ENCODE peak calls at places on chromosomes 6 and 20, in nine cellular contexts. B, U, G, N, S, K, D, P and W are unnamed samples.

GRCh38 chr6:1622851-1623768 is 13.4 kb downstream of the FOXC1 start:
- DNase-seq in B (no peak), U (no peak), G (no peak), N (no peak), S (no peak), K (no peak), D (no peak), P (no peak), W (no peak)

GRCh38 chr20:10848810-10849370 is 175.1 kb upstream of the JAG1 start:
- DNase-seq in B (peak), U (no peak), G (peak), N (peak), S (no peak), K (peak), D (no peak), P (peak), W (no peak)

GRCh38 chr20:34403908-34404307 is 40.8 kb downstream of the ITCH start:
- DNase-seq in B (no peak), U (no peak), G (no peak), N (no peak), S (no peak), K (no peak), D (peak), P (no peak), W (no peak)

GRCh38 chr20:61451009-61451408 is 198.9 kb downstream of the CDH4 start:
- DNase-seq in B (no peak), U (no peak), G (no peak), N (no peak), S (no peak), K (no peak), D (no peak), P (no peak), W (no peak)

GRCh38 chr20:50562262-50562701 is 52.1 kb downstream of the PTPN1 start:
- DNase-seq in B (no peak), U (no peak), G (no peak), N (no peak), S (no peak), K (no peak), D (no peak), P (no peak), W (no peak)

GRCh38 chr6:106694343-106694742 is 65.0 kb downstream of the QRSL1 start:
- DNase-seq in B (no peak), U (no peak), G (no peak), N (no peak), S (no peak), K (no peak), D (no peak), P (no peak), W (no peak)

GRCh38 chr20:3706774-3707507 is 5.5 kb downstream of the SIGLEC1 start:
- DNase-seq in B (peak), U (no peak), G (no peak), N (no peak), S (no peak), K (no peak), D (no peak), P (no peak), W (no peak)

GRCh38 chr6:143092768-143093167 is 32.1 kb downstream of the AIG1 start:
- DNase-seq in B (no peak), U (no peak), G (no peak), N (no peak), S (no peak), K (no peak), D (no peak), P (no peak), W (no peak)

GRCh38 chr6:68880050-68880449 is 245.0 kb downstream of the ADGRB3 start:
- DNase-seq in B (no peak), U (no peak), G (no peak), N (no peak), S (no peak), K (no peak), D (no peak), P (no peak), W (no peak)

GRCh38 chr6:32244946-32245398 is 21.1 kb upstream of the NOTCH4 start:
- DNase-seq in B (peak), U (peak), G (peak), N (peak), S (peak), K (peak), D (peak), P (peak), W (no peak)

GRCh38 chr6:132404736-132405135 is 3.5 kb upstream of the MOXD1 start:
- DNase-seq in B (no peak), U (no peak), G (no peak), N (no peak), S (no peak), K (no peak), D (no peak), P (no peak), W (no peak)

GRCh38 chr6:134000443-134000842 is 47.4 kb downstream of the TBPL1 start:
- DNase-seq in B (no peak), U (no peak), G (no peak), N (no peak), S (no peak), K (no peak), D (no peak), P (no peak), W (no peak)

GRCh38 chr6:137518584-137518983 is 24.4 kb upstream of the OLIG3 start:
- DNase-seq in B (no peak), U (no peak), G (no peak), N (no peak), S (no peak), K (no peak), D (no peak), P (no peak), W (no peak)

GRCh38 chr20:32336918-32337347 is 21.2 kb upstream of the ASXL1 start:
- DNase-seq in B (no peak), U (no peak), G (peak), N (no peak), S (no peak), K (no peak), D (no peak), P (peak), W (no peak)

GRCh38 chr6:150072201-150072600 is 3.3 kb upstream of the ULBP3 start:
- DNase-seq in B (peak), U (peak), G (peak), N (peak), S (peak), K (no peak), D (no peak), P (no peak), W (no peak)

GRCh38 chr6:35494161-35494563 is 2.7 kb downstream of the TEAD3 start:
- DNase-seq in B (no peak), U (no peak), G (no peak), N (no peak), S (no peak), K (no peak), D (no peak), P (peak), W (no peak)

GRCh38 chr20:53917145-53918009 is 153.0 kb downstream of the BCAS1 start:
- DNase-seq in B (peak), U (peak), G (no peak), N (no peak), S (peak), K (peak), D (no peak), P (peak), W (no peak)

GRCh38 chr20:53916173-53916512 is 154.3 kb downstream of the BCAS1 start:
- DNase-seq in B (no peak), U (no peak), G (no peak), N (no peak), S (no peak), K (no peak), D (no peak), P (no peak), W (no peak)

GRCh38 chr20:53914091-53914860 is 156.1 kb downstream of the BCAS1 start:
- DNase-seq in B (peak), U (no peak), G (no peak), N (no peak), S (no peak), K (no peak), D (no peak), P (no peak), W (no peak)

GRCh38 chr20:53914861-53915458 is 155.4 kb downstream of the BCAS1 start:
- DNase-seq in B (no peak), U (no peak), G (no peak), N (no peak), S (no peak), K (no peak), D (no peak), P (peak), W (no peak)

GRCh38 chr20:53915459-53916172 is 154.8 kb downstream of the BCAS1 start:
- DNase-seq in B (peak), U (peak), G (peak), N (peak), S (peak), K (peak), D (peak), P (peak), W (peak)
- TF ChIP-seq POLR2A in B (no peak), U (no peak), G (no peak), N (no peak), S (no peak), K (no peak), D (no peak), P (no peak), W (no peak)

GRCh38 chr20:22846829-22847228 is 188.3 kb upstream of the SSTR4 start:
- DNase-seq in B (no peak), U (no peak), G (no peak), N (no peak), S (no peak), K (no peak), D (no peak), P (no peak), W (no peak)
- TF ChIP-seq POLR2A in B (no peak), U (no peak), G (no peak), N (no peak), S (no peak), K (no peak), D (no peak), P (no peak), W (no peak)

DNA sequence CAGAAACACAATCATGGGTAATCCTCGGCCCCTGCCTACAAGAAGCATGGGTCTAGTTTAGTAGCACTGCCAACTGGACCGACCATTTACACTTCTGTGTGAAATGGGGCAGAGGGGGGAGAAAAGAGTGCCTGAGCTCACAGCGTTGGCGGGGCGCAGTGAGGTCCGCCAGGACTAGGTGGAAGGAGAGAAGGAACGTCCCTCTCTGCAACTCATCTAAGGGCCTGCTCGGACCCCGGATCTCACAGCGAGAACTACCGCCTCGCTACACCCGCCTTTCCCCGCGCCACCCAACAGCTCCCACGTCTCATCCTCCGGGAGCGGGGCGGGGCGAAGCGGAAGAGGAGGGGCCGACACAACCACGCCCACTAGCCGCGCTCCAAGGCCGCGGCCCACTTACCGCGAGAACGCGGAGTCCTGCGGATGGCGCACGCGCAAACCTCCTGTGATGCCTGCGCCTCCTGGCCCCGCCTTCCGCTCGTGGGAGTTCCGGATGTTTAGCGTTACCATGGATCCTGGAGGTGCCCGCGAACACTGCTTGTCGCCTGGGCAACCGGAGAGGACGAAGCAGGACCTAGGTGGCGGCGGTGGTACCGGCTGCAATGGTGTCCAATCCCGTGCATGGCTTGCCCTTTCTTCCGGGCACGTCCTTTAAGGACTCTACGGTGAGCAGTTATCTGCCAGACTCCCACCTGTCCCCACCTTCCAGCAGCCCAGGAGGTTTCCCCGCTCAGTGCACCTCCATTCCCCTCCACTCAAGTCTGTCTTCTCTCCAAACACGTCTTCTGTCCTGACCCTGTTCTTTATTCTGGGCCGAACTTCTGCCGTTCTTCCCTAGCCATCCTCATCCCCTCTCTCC is at the start of gene EFHC1:
- DNase-seq in B (peak), U (peak), G (peak), N (peak), S (peak), K (peak), D (peak), P (peak), W (peak)
- TF ChIP-seq POLR2A in B (peak), U (peak), G (peak), N (peak), S (peak), K (no peak), D (peak), P (peak), W (peak)

GRCh38 chr20:47222728-47223127 is 133.8 kb downstream of the ZMYND8 start:
- DNase-seq in B (no peak), U (no peak), G (no peak), N (no peak), S (no peak), K (no peak), D (no peak), P (no peak), W (no peak)

GRCh38 chr20:47223896-47224295 is 132.6 kb downstream of the ZMYND8 start:
- DNase-seq in B (no peak), U (no peak), G (no peak), N (no peak), S (no peak), K (no peak), D (no peak), P (no peak), W (no peak)

GRCh38 chr20:47225458-47225857 is 131.0 kb downstream of the ZMYND8 start:
- DNase-seq in B (no peak), U (no peak), G (no peak), N (no peak), S (no peak), K (no peak), D (no peak), P (no peak), W (no peak)

GRCh38 chr20:47224857-47225256 is 131.6 kb downstream of the ZMYND8 start:
- DNase-seq in B (no peak), U (no peak), G (no peak), N (no peak), S (no peak), K (no peak), D (no peak), P (no peak), W (no peak)

GRCh38 chr20:47224300-47224791 is 132.2 kb downstream of the ZMYND8 start:
- DNase-seq in B (no peak), U (no peak), G (no peak), N (no peak), S (no peak), K (no peak), D (no peak), P (no peak), W (no peak)
- TF ChIP-seq POLR2A in B (no peak), U (no peak), G (no peak), N (no peak), S (no peak), K (no peak), D (no peak), P (no peak), W (no peak)

GRCh38 chr20:63696628-63697356 is at the start of gene TNFRSF6B:
- DNase-seq in B (peak), U (peak), G (no peak), N (no peak), S (no peak), K (no peak), D (peak), P (peak), W (no peak)
- TF ChIP-seq POLR2A in B (no peak), U (peak), G (no peak), N (peak), S (no peak), K (no peak), D (peak), P (peak), W (no peak)

GRCh38 chr6:4287811-4288244 is 152.5 kb upstream of the ECI2 start:
- DNase-seq in B (no peak), U (no peak), G (no peak), N (no peak), S (no peak), K (peak), D (no peak), P (no peak), W (no peak)

GRCh38 chr6:4281341-4282293 is 146.2 kb upstream of the ECI2 start:
- DNase-seq in B (peak), U (peak), G (no peak), N (no peak), S (peak), K (peak), D (peak), P (peak), W (no peak)

GRCh38 chr6:4280031-4280430 is 144.7 kb upstream of the ECI2 start:
- DNase-seq in B (no peak), U (no peak), G (no peak), N (no peak), S (no peak), K (no peak), D (no peak), P (no peak), W (no peak)

GRCh38 chr6:4280721-4281120 is 145.3 kb upstream of the ECI2 start:
- DNase-seq in B (peak), U (no peak), G (peak), N (no peak), S (no peak), K (no peak), D (no peak), P (peak), W (no peak)

DNA sequence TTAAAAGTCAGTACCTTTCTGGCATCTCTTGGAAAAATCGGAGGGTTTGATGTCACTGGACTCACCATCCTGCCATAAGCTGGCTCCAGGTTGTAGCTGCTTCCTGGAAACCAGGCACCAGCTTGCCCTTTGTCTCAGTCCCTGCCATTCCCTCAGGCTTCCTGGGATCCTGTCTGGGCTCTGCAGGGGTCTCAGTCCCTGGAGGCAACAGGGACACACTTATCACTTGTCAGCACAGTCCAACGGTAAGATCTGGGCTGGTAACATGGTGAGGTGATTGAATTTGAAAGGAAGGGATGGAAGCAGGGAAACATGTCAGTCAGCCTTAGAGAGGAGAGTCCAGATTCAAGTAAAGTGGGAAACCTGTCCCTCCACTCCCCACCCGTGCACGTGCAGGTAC is 147.6 kb upstream of the ECI2 start:
- DNase-seq in B (no peak), U (no peak), G (no peak), N (no peak), S (no peak), K (no peak), D (no peak), P (no peak), W (no peak)
- TF ChIP-seq POLR2A in B (no peak), U (no peak), G (no peak), N (no peak), S (no peak), K (no peak), D (no peak), P (no peak), W (no peak)